ENCODE peak calls at places on chromosomes 12 and 14, in nine cellular contexts. P is suprapubic skin, I is Panc1, X is GM12878, Z is breast epithelium, F is spleen, T is HepG2, O is sigmoid colon, J is upper lobe of left lung. W is an unnamed sample. For H3K9me3, the result is how much of the 10 kb centered on the place peaks cover.

GRCh38 chr14:47626151-47627035 is 49.0 kb downstream of the MDGA2 start:
- DNase-seq in P (no peak), I (no peak), X (no peak), Z (no peak), F (no peak), T (no peak), O (no peak), J (no peak), W (no peak)

GRCh38 chr14:50222061-50222613 is 9.2 kb downstream of the SOS2 start:
- DNase-seq in P (no peak), I (no peak), X (no peak), Z (no peak), F (no peak), T (no peak), O (no peak), J (no peak), W (no peak)

GRCh38 chr14:73125169-73125588 is 11.1 kb upstream of the PSEN1 start:
- DNase-seq in P (no peak), I (no peak), X (no peak), Z (no peak), F (no peak), T (no peak), O (no peak), J (no peak), W (no peak)

GRCh38 chr12:53097564-53098353 is at the start of gene IGFBP6:
- DNase-seq in P (peak), I (no peak), X (no peak), Z (peak), F (peak), T (no peak), O (peak), J (peak), W (peak)

GRCh38 chr12:51721281-51721940 is 127.1 kb downstream of the FIGNL2 start:
- DNase-seq in P (no peak), I (no peak), X (no peak), Z (no peak), F (peak), T (no peak), O (peak), J (peak), W (no peak)

GRCh38 chr12:81021834-81022233 is 56.0 kb upstream of the ACSS3 start:
- DNase-seq in P (no peak), I (no peak), X (no peak), Z (no peak), F (no peak), T (no peak), O (no peak), J (no peak), W (no peak)

GRCh38 chr14:101774006-101774755 is 12.7 kb downstream of the PPP2R5C start:
- DNase-seq in P (no peak), I (no peak), X (no peak), Z (no peak), F (no peak), T (no peak), O (no peak), J (no peak), W (no peak)

GRCh38 chr14:59427653-59428578 is 37.3 kb downstream of the GPR135 start:
- DNase-seq in P (no peak), I (no peak), X (no peak), Z (no peak), F (peak), T (no peak), O (peak), J (peak), W (no peak)

GRCh38 chr12:116693259-116694227 is 44.3 kb downstream of the SPRING1 start:
- DNase-seq in P (peak), I (no peak), X (no peak), Z (no peak), F (no peak), T (peak), O (no peak), J (peak), W (peak)

GRCh38 chr14:61663312-61663974 is 31.9 kb upstream of the HIF1A start:
- DNase-seq in P (no peak), I (no peak), X (peak), Z (no peak), F (no peak), T (no peak), O (no peak), J (no peak), W (no peak)

GRCh38 chr12:90261283-90261682 is 552.6 kb upstream of the ATP2B1 start:
- DNase-seq in P (no peak), I (no peak), X (no peak), Z (no peak), F (no peak), T (no peak), O (no peak), J (no peak), W (no peak)

GRCh38 chr14:33567736-33568124 is 383.1 kb downstream of the EGLN3 start:
- DNase-seq in P (no peak), I (no peak), X (no peak), Z (no peak), F (no peak), T (no peak), O (no peak), J (no peak), W (no peak)

GRCh38 chr14:92956961-92957360 is 34.0 kb downstream of the CHGA start:
- DNase-seq in P (no peak), I (no peak), X (no peak), Z (no peak), F (no peak), T (no peak), O (no peak), J (no peak), W (no peak)

GRCh38 chr12:107035733-107036132 is 48.8 kb upstream of the MTERF2 start:
- DNase-seq in P (no peak), I (no peak), X (no peak), Z (no peak), F (no peak), T (no peak), O (no peak), J (no peak), W (no peak)

GRCh38 chr14:101577221-101577909 is 16.1 kb downstream of the DIO3 start:
- DNase-seq in P (no peak), I (no peak), X (no peak), Z (no peak), F (peak), T (no peak), O (no peak), J (no peak), W (no peak)

GRCh38 chr14:50805396-50805795 is 25.6 kb downstream of the NIN start:
- DNase-seq in P (no peak), I (no peak), X (no peak), Z (no peak), F (no peak), T (no peak), O (no peak), J (no peak), W (no peak)

GRCh38 chr12:114369088-114369487 is 36.9 kb downstream of the TBX5 start:
- DNase-seq in P (no peak), I (no peak), X (no peak), Z (peak), F (no peak), T (no peak), O (no peak), J (no peak), W (no peak)

GRCh38 chr12:55681142-55682077 is 26.3 kb downstream of the ITGA7 start:
- DNase-seq in P (no peak), I (no peak), X (no peak), Z (no peak), F (peak), T (peak), O (peak), J (peak), W (peak)

GRCh38 chr12:49662998-49663843 is 39.9 kb downstream of the PRPF40B start:
- DNase-seq in P (no peak), I (peak), X (peak), Z (peak), F (peak), T (peak), O (peak), J (peak), W (peak)

GRCh38 chr12:12398026-12398859 is 41.4 kb downstream of the BORCS5 start:
- DNase-seq in P (no peak), I (peak), X (no peak), Z (peak), F (no peak), T (peak), O (peak), J (peak), W (peak)

GRCh38 chr12:63820427-63820826 is 24.1 kb upstream of the SRGAP1 start:
- DNase-seq in P (no peak), I (no peak), X (no peak), Z (no peak), F (no peak), T (no peak), O (no peak), J (no peak), W (no peak)

GRCh38 chr12:117470804-117471203 is 109.4 kb upstream of the NOS1 start:
- DNase-seq in P (no peak), I (no peak), X (no peak), Z (no peak), F (no peak), T (no peak), O (no peak), J (no peak), W (no peak)

GRCh38 chr12:103517161-103517560 is 21.4 kb upstream of the C12orf42 start:
- DNase-seq in P (no peak), I (no peak), X (no peak), Z (no peak), F (no peak), T (no peak), O (no peak), J (no peak), W (no peak)

GRCh38 chr12:6758511-6758910 is 5.6 kb upstream of the MLF2 start:
- DNase-seq in P (no peak), I (no peak), X (no peak), Z (no peak), F (no peak), T (no peak), O (no peak), J (no peak), W (no peak)

GRCh38 chr12:75790219-75790618 is 241.4 kb downstream of the PHLDA1 start:
- DNase-seq in P (no peak), I (no peak), X (no peak), Z (no peak), F (no peak), T (no peak), O (no peak), J (no peak), W (no peak)

GRCh38 chr14:26414933-26415332 is 182.9 kb downstream of the NOVA1 start:
- DNase-seq in P (no peak), I (no peak), X (no peak), Z (no peak), F (no peak), T (no peak), O (no peak), J (no peak), W (no peak)

GRCh38 chr12:97756066-97756701 is 293.6 kb downstream of the RMST start:
- DNase-seq in P (no peak), I (no peak), X (no peak), Z (no peak), F (no peak), T (no peak), O (no peak), J (no peak), W (no peak)

GRCh38 chr12:26791328-26791791 is 41.6 kb downstream of the ITPR2 start:
- DNase-seq in P (no peak), I (no peak), X (peak), Z (no peak), F (no peak), T (no peak), O (no peak), J (no peak), W (no peak)

GRCh38 chr14:63974176-63974575 is 121.4 kb downstream of the SYNE2 start:
- DNase-seq in P (no peak), I (no peak), X (no peak), Z (no peak), F (no peak), T (no peak), O (no peak), J (no peak), W (no peak)

GRCh38 chr14:63745858-63746425 is 18.1 kb upstream of the SGPP1 start:
- DNase-seq in P (no peak), I (no peak), X (peak), Z (no peak), F (no peak), T (no peak), O (no peak), J (peak), W (peak)

GRCh38 chr12:90858261-90858660 is 96.7 kb downstream of the CCER1 start:
- DNase-seq in P (no peak), I (no peak), X (no peak), Z (no peak), F (no peak), T (peak), O (no peak), J (no peak), W (peak)

GRCh38 chr14:58830121-58830520 is 192.4 kb downstream of the DACT1 start:
- DNase-seq in P (no peak), I (no peak), X (no peak), Z (no peak), F (no peak), T (no peak), O (no peak), J (no peak), W (no peak)

GRCh38 chr12:57342207-57342691 is 88.6 kb downstream of the R3HDM2 start:
- DNase-seq in P (no peak), I (no peak), X (no peak), Z (no peak), F (no peak), T (no peak), O (no peak), J (peak), W (no peak)

GRCh38 chr12:45660330-45660729 is 69.2 kb upstream of the ARID2 start:
- DNase-seq in P (no peak), I (peak), X (no peak), Z (no peak), F (no peak), T (no peak), O (no peak), J (peak), W (no peak)

GRCh38 chr14:22882529-22883190 is 362 bp upstream of the REM2 start:
- DNase-seq in P (no peak), I (no peak), X (no peak), Z (peak), F (no peak), T (no peak), O (peak), J (no peak), W (peak)

GRCh38 chr12:81517296-81517695 is 241.9 kb downstream of the PPFIA2 start:
- DNase-seq in P (no peak), I (no peak), X (no peak), Z (no peak), F (no peak), T (no peak), O (no peak), J (peak), W (no peak)

GRCh38 chr14:61455351-61455750 is 134.0 kb downstream of the PRKCH start:
- DNase-seq in P (no peak), I (no peak), X (no peak), Z (no peak), F (no peak), T (no peak), O (no peak), J (no peak), W (no peak)

GRCh38 chr12:108386704-108387360 is 47.7 kb upstream of the CMKLR1 start:
- DNase-seq in P (no peak), I (no peak), X (no peak), Z (no peak), F (no peak), T (no peak), O (peak), J (no peak), W (no peak)

DNA sequence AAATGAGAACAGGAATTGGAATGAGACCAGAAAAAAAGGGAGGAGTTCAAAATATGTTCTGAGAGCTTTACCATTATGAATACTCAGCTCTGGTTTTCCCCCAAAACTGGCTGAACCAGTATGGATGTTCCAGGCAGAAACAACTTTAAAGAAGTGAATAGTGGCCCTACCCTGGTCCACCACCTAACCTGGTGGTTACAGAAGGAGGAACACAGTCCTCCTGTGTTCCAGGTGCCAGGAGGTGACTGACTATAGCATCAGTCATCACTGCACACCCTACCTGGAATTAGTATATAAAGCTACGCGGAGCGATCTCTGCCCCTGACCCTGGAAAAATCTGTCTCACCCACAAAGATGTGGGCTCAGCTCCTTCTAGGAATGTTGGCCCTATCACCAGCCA is at the start of gene A2ML1:
- DNase-seq in P (no peak), I (no peak), X (no peak), Z (no peak), F (no peak), T (no peak), O (no peak), J (no peak), W (no peak)
- TF ChIP-seq POLR2AphosphoS5 in P (no peak), I (no peak), X (no peak), Z (no peak), F (no peak), T (no peak), O (no peak), J (no peak), W (no peak)

GRCh38 chr14:106442857-106443256 is 916.5 kb downstream of the TMEM121 start:
- DNase-seq in P (no peak), I (no peak), X (no peak), Z (no peak), F (no peak), T (no peak), O (no peak), J (no peak), W (no peak)
- H3K9me3 ChIP-seq in P (under half), I (under half), X (under half), Z (under half), F (under half), T (under half), O (under half), J (under half), W (under half)

GRCh38 chr12:94648578-94648977 is 1.8 kb downstream of the TMCC3 start:
- DNase-seq in P (no peak), I (no peak), X (no peak), Z (no peak), F (no peak), T (no peak), O (no peak), J (no peak), W (no peak)

GRCh38 chr12:94644141-94644575 is 6.2 kb downstream of the TMCC3 start:
- DNase-seq in P (no peak), I (peak), X (peak), Z (no peak), F (peak), T (no peak), O (no peak), J (peak), W (peak)

GRCh38 chr12:94644622-94645021 is 5.7 kb downstream of the TMCC3 start:
- DNase-seq in P (no peak), I (no peak), X (peak), Z (no peak), F (no peak), T (no peak), O (no peak), J (peak), W (no peak)

GRCh38 chr12:94650143-94651056 is at the start of gene TMCC3:
- DNase-seq in P (no peak), I (no peak), X (no peak), Z (no peak), F (peak), T (no peak), O (peak), J (peak), W (peak)

DNA sequence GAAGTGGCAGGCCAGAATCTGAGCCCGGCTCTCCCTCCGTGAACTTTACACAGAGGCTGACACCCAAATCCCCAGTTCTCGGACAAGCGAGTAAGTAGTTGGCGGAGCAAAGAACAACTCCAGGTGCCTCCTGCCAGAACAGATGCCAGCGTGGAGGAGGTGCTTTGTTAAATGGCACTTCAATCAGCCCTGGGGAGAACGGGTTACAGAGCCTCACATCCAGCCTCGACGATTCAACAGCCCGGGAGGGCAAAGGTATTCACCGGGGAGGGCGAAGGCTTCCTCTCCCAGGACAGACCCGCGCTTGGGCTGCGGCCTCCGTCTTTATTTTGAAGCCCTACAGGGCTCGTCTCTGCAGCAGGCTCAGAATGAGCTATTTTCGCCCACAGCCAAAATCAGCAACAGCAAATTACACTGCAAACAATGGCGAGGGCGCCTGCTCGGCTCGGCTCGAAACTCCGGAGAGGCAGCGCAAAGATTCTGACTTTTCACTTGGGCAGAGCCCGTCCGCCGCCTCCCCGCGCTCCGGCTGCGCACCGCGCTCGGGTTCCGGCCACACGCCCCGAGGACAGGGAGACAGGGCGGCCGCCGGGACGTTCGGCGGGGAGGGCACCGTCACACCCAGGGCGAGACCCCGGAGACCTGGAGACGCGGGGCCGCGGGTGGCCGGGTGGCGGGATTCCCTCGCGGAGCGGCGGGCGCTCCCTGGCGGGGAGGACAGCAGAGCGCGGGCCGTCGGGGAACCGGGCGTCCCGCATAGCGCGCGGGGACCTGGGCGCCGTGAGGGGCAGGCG is 811 bp downstream of the TMCC3 start:
- DNase-seq in P (no peak), I (no peak), X (no peak), Z (no peak), F (peak), T (no peak), O (peak), J (peak), W (peak)
- TF ChIP-seq CTCF in P (peak), I (peak), X (peak), Z (peak), F (peak), T (peak), O (peak), J (peak), W (peak)

GRCh38 chr14:99755629-99756603 is 37.3 kb upstream of the EML1 start:
- DNase-seq in P (no peak), I (peak), X (no peak), Z (peak), F (peak), T (peak), O (peak), J (peak), W (peak)

GRCh38 chr14:99756796-99757195 is 36.4 kb upstream of the EML1 start:
- DNase-seq in P (no peak), I (no peak), X (no peak), Z (no peak), F (no peak), T (no peak), O (peak), J (no peak), W (no peak)

GRCh38 chr14:99758915-99759545 is 34.2 kb upstream of the EML1 start:
- DNase-seq in P (no peak), I (no peak), X (no peak), Z (no peak), F (no peak), T (no peak), O (peak), J (no peak), W (no peak)

GRCh38 chr14:99758121-99758871 is 34.9 kb upstream of the EML1 start:
- DNase-seq in P (no peak), I (no peak), X (no peak), Z (no peak), F (no peak), T (no peak), O (peak), J (no peak), W (no peak)

GRCh38 chr14:99757331-99758070 is 35.7 kb upstream of the EML1 start:
- DNase-seq in P (no peak), I (peak), X (no peak), Z (no peak), F (no peak), T (no peak), O (peak), J (no peak), W (no peak)
- TF ChIP-seq POLR2AphosphoS5 in P (no peak), I (no peak), X (no peak), Z (no peak), F (no peak), T (no peak), O (peak), J (no peak), W (peak)

DNA sequence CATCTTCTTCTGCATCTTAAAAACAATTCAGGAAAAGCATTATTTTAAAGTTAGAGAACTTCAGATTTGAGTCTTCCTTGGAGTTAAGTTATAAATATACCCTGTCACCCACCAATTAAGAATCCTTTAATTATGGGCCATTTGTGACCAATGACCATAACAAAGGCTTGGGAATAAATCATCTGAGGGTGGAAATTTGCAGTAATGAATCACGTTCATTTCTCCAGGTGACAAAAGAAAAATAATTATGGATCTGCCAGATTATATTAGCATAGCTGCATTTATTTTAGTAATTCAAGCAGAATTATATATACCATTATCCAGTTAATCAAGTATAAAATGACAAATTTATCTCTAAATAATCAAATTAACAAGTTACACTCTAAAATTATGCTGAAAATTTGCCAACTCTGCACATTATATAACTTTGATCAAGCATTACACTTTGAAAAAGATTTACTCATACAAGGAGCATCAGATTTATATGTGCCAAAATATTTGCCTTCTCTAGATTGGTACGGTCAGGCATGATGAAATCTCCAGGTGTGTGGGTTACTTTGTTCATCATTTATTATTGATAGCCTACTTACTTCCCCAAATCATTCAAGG is at the start of gene OR4K14:
- DNase-seq in P (no peak), I (no peak), X (no peak), Z (no peak), F (no peak), T (no peak), O (no peak), J (no peak), W (no peak)
- H3K9me3 ChIP-seq in P (under half), I (under half), X (under half), Z (under half), F (under half), T (under half), O (under half), J (under half), W (under half)

W was measured in transverse colon.